ENCODE peak calls at places on chromosomes 12 and 14, in eight cellular contexts. One of them, this sample, is unnamed.
A peak's percentile ranks its signal among the peaks of the same experiment; 100 is the strongest.

GRCh38 chr12:87939182-87939581 is 90.0 kb downstream of the C12orf50 start:
- DNase-seq in activated B cell treated with CpG ODN at 0.5 μM for 24 hours: no peak
- DNase-seq in RWPE1: no peak
- DNase-seq in omental fat pad: no peak
- DNase-seq in AG10803: no peak
- DNase-seq in foreskin keratinocyte: no peak
- DNase-seq in transverse colon: no peak
- DNase-seq in lower leg skin: no peak
- DNase-seq in this sample: no peak

GRCh38 chr12:34204830-34205285 is 182.6 kb downstream of the ALG10 start:
- DNase-seq in activated B cell treated with CpG ODN at 0.5 μM for 24 hours: no peak
- DNase-seq in foreskin keratinocyte: no peak
- DNase-seq in transverse colon: no peak
- DNase-seq in RWPE1: no peak
- DNase-seq in omental fat pad: no peak
- DNase-seq in lower leg skin: no peak
- DNase-seq in AG10803: no peak
- DNase-seq in this sample: no peak

GRCh38 chr14:69464829-69465228 is 19.7 kb upstream of the PLEKHD1 start:
- DNase-seq in omental fat pad: no peak
- DNase-seq in transverse colon: no peak
- DNase-seq in foreskin keratinocyte: no peak
- DNase-seq in lower leg skin: peak; percentile 26
- DNase-seq in activated B cell treated with CpG ODN at 0.5 μM for 24 hours: no peak
- DNase-seq in RWPE1: peak; percentile 73
- DNase-seq in AG10803: peak; percentile 15
- DNase-seq in this sample: no peak

GRCh38 chr14:103436533-103436932 is 51.3 kb downstream of the MARK3 start:
- DNase-seq in AG10803: no peak
- DNase-seq in omental fat pad: no peak
- DNase-seq in transverse colon: no peak
- DNase-seq in lower leg skin: no peak
- DNase-seq in foreskin keratinocyte: no peak
- DNase-seq in RWPE1: no peak
- DNase-seq in activated B cell treated with CpG ODN at 0.5 μM for 24 hours: no peak
- DNase-seq in this sample: no peak

GRCh38 chr12:24374452-24374851 is 425.0 kb upstream of the SOX5 start:
- DNase-seq in lower leg skin: no peak
- DNase-seq in RWPE1: no peak
- DNase-seq in foreskin keratinocyte: no peak
- DNase-seq in transverse colon: no peak
- DNase-seq in activated B cell treated with CpG ODN at 0.5 μM for 24 hours: no peak
- DNase-seq in AG10803: no peak
- DNase-seq in omental fat pad: no peak
- DNase-seq in this sample: no peak

GRCh38 chr14:50667491-50668007 is 557 bp downstream of the SAV1 start:
- DNase-seq in RWPE1: no peak
- DNase-seq in foreskin keratinocyte: no peak
- DNase-seq in omental fat pad: no peak
- DNase-seq in AG10803: no peak
- DNase-seq in transverse colon: peak; percentile 58
- DNase-seq in lower leg skin: no peak
- DNase-seq in activated B cell treated with CpG ODN at 0.5 μM for 24 hours: no peak
- DNase-seq in this sample: no peak

GRCh38 chr12:117034691-117035090 is 64.5 kb downstream of the TESC start:
- DNase-seq in omental fat pad: no peak
- DNase-seq in lower leg skin: no peak
- DNase-seq in foreskin keratinocyte: no peak
- DNase-seq in RWPE1: no peak
- DNase-seq in AG10803: no peak
- DNase-seq in transverse colon: no peak
- DNase-seq in activated B cell treated with CpG ODN at 0.5 μM for 24 hours: no peak
- DNase-seq in this sample: no peak

GRCh38 chr14:26872510-26872909 is 274.7 kb upstream of the NOVA1 start:
- DNase-seq in lower leg skin: no peak
- DNase-seq in RWPE1: no peak
- DNase-seq in transverse colon: peak; percentile 23
- DNase-seq in omental fat pad: no peak
- DNase-seq in foreskin keratinocyte: no peak
- DNase-seq in activated B cell treated with CpG ODN at 0.5 μM for 24 hours: no peak
- DNase-seq in AG10803: no peak
- DNase-seq in this sample: no peak

GRCh38 chr12:64180951-64181350 is 41.1 kb downstream of the KICS2 start:
- DNase-seq in RWPE1: no peak
- DNase-seq in transverse colon: no peak
- DNase-seq in lower leg skin: no peak
- DNase-seq in omental fat pad: no peak
- DNase-seq in foreskin keratinocyte: peak; percentile 30
- DNase-seq in activated B cell treated with CpG ODN at 0.5 μM for 24 hours: no peak
- DNase-seq in AG10803: peak; percentile 81
- DNase-seq in this sample: no peak

GRCh38 chr12:75868501-75868900 is 163.1 kb downstream of the PHLDA1 start:
- DNase-seq in activated B cell treated with CpG ODN at 0.5 μM for 24 hours: no peak
- DNase-seq in AG10803: no peak
- DNase-seq in transverse colon: no peak
- DNase-seq in lower leg skin: no peak
- DNase-seq in omental fat pad: no peak
- DNase-seq in RWPE1: no peak
- DNase-seq in foreskin keratinocyte: no peak
- DNase-seq in this sample: no peak

GRCh38 chr12:127770123-127770522 is 496.8 kb upstream of the TMEM132C start:
- DNase-seq in activated B cell treated with CpG ODN at 0.5 μM for 24 hours: no peak
- DNase-seq in omental fat pad: no peak
- DNase-seq in AG10803: no peak
- DNase-seq in RWPE1: no peak
- DNase-seq in transverse colon: no peak
- DNase-seq in lower leg skin: no peak
- DNase-seq in foreskin keratinocyte: no peak
- DNase-seq in this sample: no peak

GRCh38 chr14:50237448-50237847 is 6.1 kb upstream of the SOS2 start:
- DNase-seq in foreskin keratinocyte: no peak
- DNase-seq in AG10803: no peak
- DNase-seq in RWPE1: no peak
- DNase-seq in activated B cell treated with CpG ODN at 0.5 μM for 24 hours: no peak
- DNase-seq in omental fat pad: no peak
- DNase-seq in lower leg skin: no peak
- DNase-seq in transverse colon: no peak
- DNase-seq in this sample: no peak

GRCh38 chr12:60710246-60710645 is 1114.4 kb downstream of the SLC16A7 start:
- DNase-seq in activated B cell treated with CpG ODN at 0.5 μM for 24 hours: no peak
- DNase-seq in RWPE1: no peak
- DNase-seq in AG10803: no peak
- DNase-seq in foreskin keratinocyte: no peak
- DNase-seq in omental fat pad: no peak
- DNase-seq in transverse colon: no peak
- DNase-seq in lower leg skin: no peak
- DNase-seq in this sample: no peak

GRCh38 chr14:74240794-74241610 is 1.8 kb downstream of the VSX2 start:
- DNase-seq in foreskin keratinocyte: no peak
- DNase-seq in transverse colon: no peak
- DNase-seq in activated B cell treated with CpG ODN at 0.5 μM for 24 hours: no peak
- DNase-seq in AG10803: no peak
- DNase-seq in lower leg skin: no peak
- DNase-seq in omental fat pad: no peak
- DNase-seq in RWPE1: no peak
- DNase-seq in this sample: no peak

GRCh38 chr12:57765003-57765697 is 1.7 kb downstream of the CYP27B1 start:
- DNase-seq in RWPE1: peak; percentile 69
- DNase-seq in activated B cell treated with CpG ODN at 0.5 μM for 24 hours: peak; percentile 47
- DNase-seq in lower leg skin: peak; percentile 88
- DNase-seq in AG10803: no peak
- DNase-seq in omental fat pad: no peak
- DNase-seq in transverse colon: peak; percentile 64
- DNase-seq in foreskin keratinocyte: no peak
- DNase-seq in this sample: no peak

GRCh38 chr12:16600525-16600924 is 5.4 kb downstream of the LMO3 start:
- DNase-seq in AG10803: no peak
- DNase-seq in lower leg skin: no peak
- DNase-seq in foreskin keratinocyte: no peak
- DNase-seq in omental fat pad: no peak
- DNase-seq in transverse colon: no peak
- DNase-seq in activated B cell treated with CpG ODN at 0.5 μM for 24 hours: no peak
- DNase-seq in RWPE1: no peak
- DNase-seq in this sample: no peak

GRCh38 chr12:3333583-3333982 is 157.4 kb upstream of the PRMT8 start:
- DNase-seq in lower leg skin: no peak
- DNase-seq in AG10803: no peak
- DNase-seq in transverse colon: no peak
- DNase-seq in RWPE1: no peak
- DNase-seq in omental fat pad: no peak
- DNase-seq in foreskin keratinocyte: no peak
- DNase-seq in activated B cell treated with CpG ODN at 0.5 μM for 24 hours: no peak
- DNase-seq in this sample: no peak

GRCh38 chr12:51906452-51907082 is 737 bp upstream of the ACVRL1 start:
- DNase-seq in foreskin keratinocyte: no peak
- DNase-seq in transverse colon: no peak
- DNase-seq in lower leg skin: peak; percentile 90
- DNase-seq in activated B cell treated with CpG ODN at 0.5 μM for 24 hours: no peak
- DNase-seq in AG10803: no peak
- DNase-seq in RWPE1: no peak
- DNase-seq in omental fat pad: no peak
- DNase-seq in this sample: peak; percentile 69

GRCh38 chr14:99280852-99281251 is 8.9 kb upstream of the BCL11B start:
- DNase-seq in AG10803: no peak
- DNase-seq in transverse colon: no peak
- DNase-seq in RWPE1: no peak
- DNase-seq in activated B cell treated with CpG ODN at 0.5 μM for 24 hours: no peak
- DNase-seq in lower leg skin: no peak
- DNase-seq in omental fat pad: no peak
- DNase-seq in foreskin keratinocyte: no peak
- DNase-seq in this sample: no peak
- TF ChIP-seq CTCF in AG10803: no peak
- TF ChIP-seq CTCF in transverse colon: no peak
- TF ChIP-seq CTCF in RWPE1: no peak
- TF ChIP-seq CTCF in activated B cell treated with CpG ODN at 0.5 μM for 24 hours: no peak
- TF ChIP-seq CTCF in lower leg skin: no peak
- TF ChIP-seq CTCF in omental fat pad: no peak
- TF ChIP-seq CTCF in foreskin keratinocyte: no peak
- TF ChIP-seq CTCF in this sample: no peak

GRCh38 chr12:95789126-95790024 is 1.2 kb downstream of the NTN4 start:
- DNase-seq in transverse colon: peak; percentile 17
- DNase-seq in foreskin keratinocyte: no peak
- DNase-seq in activated B cell treated with CpG ODN at 0.5 μM for 24 hours: no peak
- DNase-seq in AG10803: no peak
- DNase-seq in RWPE1: no peak
- DNase-seq in lower leg skin: no peak
- DNase-seq in omental fat pad: no peak
- DNase-seq in this sample: no peak

GRCh38 chr12:95787274-95787814 is 3.2 kb downstream of the NTN4 start:
- DNase-seq in foreskin keratinocyte: no peak
- DNase-seq in AG10803: no peak
- DNase-seq in RWPE1: no peak
- DNase-seq in omental fat pad: no peak
- DNase-seq in lower leg skin: no peak
- DNase-seq in transverse colon: no peak
- DNase-seq in activated B cell treated with CpG ODN at 0.5 μM for 24 hours: no peak
- DNase-seq in this sample: no peak

GRCh38 chr12:95790025-95790911 is at the start of gene NTN4:
- DNase-seq in foreskin keratinocyte: no peak
- DNase-seq in activated B cell treated with CpG ODN at 0.5 μM for 24 hours: peak; percentile 36
- DNase-seq in RWPE1: peak; percentile 28
- DNase-seq in lower leg skin: peak; percentile 90
- DNase-seq in transverse colon: peak; percentile 64
- DNase-seq in AG10803: peak; percentile 39
- DNase-seq in omental fat pad: no peak
- DNase-seq in this sample: peak; percentile 77

GRCh38 chr12:95788637-95789036 is 1.9 kb downstream of the NTN4 start:
- DNase-seq in foreskin keratinocyte: no peak
- DNase-seq in omental fat pad: no peak
- DNase-seq in AG10803: peak; percentile 65
- DNase-seq in lower leg skin: no peak
- DNase-seq in RWPE1: no peak
- DNase-seq in activated B cell treated with CpG ODN at 0.5 μM for 24 hours: no peak
- DNase-seq in transverse colon: no peak
- DNase-seq in this sample: no peak

GRCh38 chr12:95790912-95791849 is 617 bp upstream of the NTN4 start:
- DNase-seq in transverse colon: peak; percentile 20
- DNase-seq in activated B cell treated with CpG ODN at 0.5 μM for 24 hours: peak; percentile 26
- DNase-seq in foreskin keratinocyte: no peak
- DNase-seq in lower leg skin: peak; percentile 87
- DNase-seq in RWPE1: peak; percentile 34
- DNase-seq in AG10803: no peak
- DNase-seq in omental fat pad: no peak
- DNase-seq in this sample: peak; percentile 77
- TF ChIP-seq CTCF in transverse colon: no peak
- TF ChIP-seq CTCF in activated B cell treated with CpG ODN at 0.5 μM for 24 hours: no peak
- TF ChIP-seq CTCF in foreskin keratinocyte: no peak
- TF ChIP-seq CTCF in lower leg skin: no peak
- TF ChIP-seq CTCF in RWPE1: no peak
- TF ChIP-seq CTCF in AG10803: no peak
- TF ChIP-seq CTCF in omental fat pad: no peak
- TF ChIP-seq CTCF in this sample: no peak

GRCh38 chr14:35682802-35683201 is 126.3 kb downstream of the RALGAPA1 start:
- DNase-seq in omental fat pad: no peak
- DNase-seq in AG10803: no peak
- DNase-seq in foreskin keratinocyte: no peak
- DNase-seq in transverse colon: no peak
- DNase-seq in lower leg skin: no peak
- DNase-seq in activated B cell treated with CpG ODN at 0.5 μM for 24 hours: no peak
- DNase-seq in RWPE1: no peak
- DNase-seq in this sample: no peak

GRCh38 chr14:35689000-35689460 is 120.1 kb downstream of the RALGAPA1 start:
- DNase-seq in omental fat pad: no peak
- DNase-seq in lower leg skin: no peak
- DNase-seq in RWPE1: no peak
- DNase-seq in transverse colon: no peak
- DNase-seq in AG10803: no peak
- DNase-seq in foreskin keratinocyte: no peak
- DNase-seq in activated B cell treated with CpG ODN at 0.5 μM for 24 hours: no peak
- DNase-seq in this sample: no peak

GRCh38 chr14:35687335-35687939 is 121.7 kb downstream of the RALGAPA1 start:
- DNase-seq in omental fat pad: no peak
- DNase-seq in transverse colon: peak; percentile 15
- DNase-seq in AG10803: peak; percentile 46
- DNase-seq in RWPE1: peak; percentile 41
- DNase-seq in activated B cell treated with CpG ODN at 0.5 μM for 24 hours: no peak
- DNase-seq in foreskin keratinocyte: peak; percentile 16
- DNase-seq in lower leg skin: no peak
- DNase-seq in this sample: no peak

GRCh38 chr14:35688427-35688826 is 120.7 kb downstream of the RALGAPA1 start:
- DNase-seq in transverse colon: no peak
- DNase-seq in AG10803: no peak
- DNase-seq in RWPE1: no peak
- DNase-seq in lower leg skin: no peak
- DNase-seq in omental fat pad: no peak
- DNase-seq in activated B cell treated with CpG ODN at 0.5 μM for 24 hours: no peak
- DNase-seq in foreskin keratinocyte: no peak
- DNase-seq in this sample: no peak
- TF ChIP-seq CTCF in transverse colon: no peak
- TF ChIP-seq CTCF in AG10803: no peak
- TF ChIP-seq CTCF in RWPE1: no peak
- TF ChIP-seq CTCF in lower leg skin: no peak
- TF ChIP-seq CTCF in omental fat pad: no peak
- TF ChIP-seq CTCF in activated B cell treated with CpG ODN at 0.5 μM for 24 hours: no peak
- TF ChIP-seq CTCF in foreskin keratinocyte: no peak
- TF ChIP-seq CTCF in this sample: no peak

DNA sequence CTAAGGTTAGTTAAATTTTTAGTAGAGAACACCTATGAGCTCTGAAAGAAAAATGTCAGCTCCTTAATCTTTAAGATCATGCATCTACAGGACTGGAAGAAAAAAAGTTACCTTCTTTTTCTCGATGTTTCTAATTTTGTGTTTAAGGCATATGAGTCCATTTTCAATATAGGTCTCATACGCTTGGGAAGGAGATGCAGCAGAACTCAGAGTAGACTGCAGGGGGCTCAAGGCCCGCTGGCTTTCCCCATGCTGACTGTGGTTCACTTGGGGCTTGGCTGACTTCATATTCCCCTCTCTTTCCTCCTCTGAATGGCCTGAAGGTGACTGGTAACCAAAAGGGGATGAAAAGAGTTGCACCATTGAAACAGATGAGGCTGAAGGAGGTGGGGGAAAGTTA is 1.5 kb downstream of the CAPRIN2 start:
- DNase-seq in lower leg skin: no peak
- DNase-seq in activated B cell treated with CpG ODN at 0.5 μM for 24 hours: no peak
- DNase-seq in AG10803: peak; percentile 27
- DNase-seq in transverse colon: no peak
- DNase-seq in omental fat pad: no peak
- DNase-seq in foreskin keratinocyte: no peak
- DNase-seq in RWPE1: peak; percentile 48
- DNase-seq in this sample: no peak
- TF ChIP-seq CTCF in lower leg skin: no peak
- TF ChIP-seq CTCF in activated B cell treated with CpG ODN at 0.5 μM for 24 hours: no peak
- TF ChIP-seq CTCF in AG10803: peak; percentile 43
- TF ChIP-seq CTCF in transverse colon: no peak
- TF ChIP-seq CTCF in omental fat pad: no peak
- TF ChIP-seq CTCF in foreskin keratinocyte: peak; percentile 47
- TF ChIP-seq CTCF in RWPE1: peak; percentile 47
- TF ChIP-seq CTCF in this sample: no peak